ENCODE peak calls at places on chromosomes 1 and 21, in four cellular contexts. O is GM23338, B is fibroblast of lung, W is HCT116. V is an unnamed sample. For H3K79me2, the result is how much of the 10 kb centered on the place peaks cover.

GRCh38 chr1:193533883-193534282 is 347.5 kb upstream of the B3GALT2 start:
- DNase-seq in W (no peak), B (no peak), O (no peak), V (no peak)

GRCh38 chr1:184866991-184867788 is 107.1 kb downstream of the NIBAN1 start:
- DNase-seq in W (no peak), B (peak), O (no peak), V (peak)

GRCh38 chr1:183197762-183198161 is 11.7 kb downstream of the LAMC2 start:
- DNase-seq in W (no peak), B (no peak), O (no peak), V (no peak)

GRCh38 chr1:84382127-84382526 is 16.2 kb upstream of the DNASE2B start:
- DNase-seq in W (no peak), O (no peak), B (no peak), V (peak)

GRCh38 chr1:167093863-167094516 is at the start of gene STYXL2:
- DNase-seq in W (no peak), B (no peak), O (no peak), V (no peak)

GRCh38 chr1:245382981-245383380 is 228.2 kb downstream of the KIF26B start:
- DNase-seq in O (no peak), B (no peak), W (no peak), V (no peak)

GRCh38 chr1:156860639-156861423 is at the start of gene NTRK1:
- DNase-seq in B (peak), O (peak), W (no peak), V (peak)

GRCh38 chr1:222914861-222915632 is 100.2 kb downstream of the DISP1 start:
- DNase-seq in B (peak), W (no peak), O (no peak), V (no peak)

GRCh38 chr1:116292929-116293725 is 79.9 kb upstream of the ATP1A1 start:
- DNase-seq in B (no peak), O (no peak), W (no peak), V (no peak)

GRCh38 chr1:207890136-207890738 is 20.7 kb downstream of the CD34 start:
- DNase-seq in W (no peak), B (peak), O (no peak), V (peak)

GRCh38 chr1:231069333-231069732 is 29.3 kb upstream of the FAM89A start:
- DNase-seq in B (no peak), O (peak), W (no peak), V (no peak)

GRCh38 chr1:110212165-110213142 is 2.3 kb downstream of the KCNC4 start:
- DNase-seq in W (no peak), O (peak), B (no peak), V (no peak)

GRCh38 chr21:44492572-44493385 is 37.5 kb downstream of the LRRC3 start:
- DNase-seq in B (no peak), W (no peak), O (no peak), V (no peak)

GRCh38 chr1:145917595-145917994 is 922 bp downstream of the PEX11B start:
- DNase-seq in W (no peak), B (no peak), O (no peak), V (no peak)
- H3K27ac ChIP-seq in W (peak), B (peak), O (no peak), V (no peak)

GRCh38 chr1:206551985-206552325 is 44.6 kb downstream of the RASSF5 start:
- DNase-seq in B (no peak), O (no peak), W (no peak), V (no peak)

GRCh38 chr1:206554201-206554600 is 46.9 kb downstream of the RASSF5 start:
- DNase-seq in O (no peak), B (no peak), W (no peak), V (no peak)

GRCh38 chr1:206547104-206547503 is 39.8 kb downstream of the RASSF5 start:
- DNase-seq in B (no peak), O (no peak), W (no peak), V (no peak)

GRCh38 chr1:206551296-206551984 is 44.1 kb downstream of the RASSF5 start:
- DNase-seq in W (no peak), B (no peak), O (no peak), V (no peak)

GRCh38 chr1:206550446-206550845 is 43.1 kb downstream of the RASSF5 start:
- DNase-seq in W (no peak), O (no peak), B (no peak), V (no peak)
- H3K4me2 ChIP-seq in W (no peak), O (no peak), B (no peak), V (no peak)

GRCh38 chr1:198849108-198849507 is 210.3 kb downstream of the PTPRC start:
- DNase-seq in B (no peak), O (no peak), W (no peak), V (no peak)

GRCh38 chr1:198848206-198848605 is 209.4 kb downstream of the PTPRC start:
- DNase-seq in W (no peak), O (no peak), B (peak), V (no peak)

GRCh38 chr1:198848649-198849048 is 209.8 kb downstream of the PTPRC start:
- DNase-seq in B (no peak), W (no peak), O (no peak), V (no peak)

GRCh38 chr1:198845851-198846250 is 207.0 kb downstream of the PTPRC start:
- DNase-seq in W (no peak), O (no peak), B (no peak), V (no peak)

GRCh38 chr1:198846506-198847010 is 207.7 kb downstream of the PTPRC start:
- DNase-seq in W (no peak), O (no peak), B (no peak), V (no peak)
- H3K79me2 ChIP-seq in W (under half), O (under half), B (under half), V (under half)

DNA sequence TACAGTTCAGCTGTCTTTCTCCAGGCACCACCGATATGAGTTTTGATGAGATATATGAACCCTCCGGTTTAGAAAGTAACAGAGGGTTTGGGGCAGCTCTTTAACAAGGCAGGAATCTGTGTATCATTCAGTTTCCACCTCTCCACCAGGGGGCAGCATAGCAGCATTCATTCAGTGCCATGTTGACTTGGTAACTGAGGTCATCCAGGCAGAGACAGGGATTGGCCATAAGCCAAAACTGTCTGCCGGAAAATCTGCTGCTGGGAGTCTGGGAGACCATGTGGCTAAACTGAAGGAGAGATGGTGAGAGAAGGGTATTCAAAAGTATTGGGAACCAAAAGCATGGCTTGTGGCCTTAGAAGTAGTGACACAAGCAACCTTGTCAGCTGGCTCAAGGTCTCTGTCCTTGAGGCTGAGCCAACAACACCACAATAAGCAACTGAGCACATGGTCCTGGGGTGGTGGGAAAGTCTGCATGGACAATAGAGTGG is 98.5 kb downstream of the LMX1A start:
- DNase-seq in O (peak), B (peak), W (peak), V (peak)
- H3K27ac ChIP-seq in O (no peak), B (no peak), W (no peak), V (no peak)

GRCh38 chr1:219099307-219099706 is 74.4 kb upstream of the LYPLAL1 start:
- DNase-seq in B (no peak), W (no peak), O (no peak), V (no peak)
- H3K4me2 ChIP-seq in B (no peak), W (no peak), O (no peak), V (no peak)

DNA sequence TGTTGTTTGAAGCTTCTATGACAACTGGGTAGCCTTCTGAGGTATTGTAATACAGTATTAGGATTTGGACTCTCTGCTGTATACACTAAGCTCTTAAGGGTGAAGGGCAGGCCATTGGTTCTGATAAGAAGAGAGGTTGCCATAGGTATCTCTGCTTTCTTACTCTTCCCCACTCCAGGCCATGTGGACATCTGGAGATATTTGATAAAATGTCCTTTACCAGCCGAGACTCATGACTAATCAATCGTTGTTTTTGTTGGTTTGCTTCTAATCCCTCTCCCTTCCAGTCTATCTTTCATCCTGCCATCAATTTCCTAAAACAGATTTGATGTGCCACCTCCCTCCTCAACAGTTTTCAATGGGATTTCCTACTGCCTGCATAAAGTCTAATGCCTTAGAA is 64.6 kb upstream of the WDR26 start:
- DNase-seq in O (no peak), W (no peak), B (no peak), V (no peak)
- H3K79me2 ChIP-seq in O (under half), W (under half), B (under half), V (under half)

DNA sequence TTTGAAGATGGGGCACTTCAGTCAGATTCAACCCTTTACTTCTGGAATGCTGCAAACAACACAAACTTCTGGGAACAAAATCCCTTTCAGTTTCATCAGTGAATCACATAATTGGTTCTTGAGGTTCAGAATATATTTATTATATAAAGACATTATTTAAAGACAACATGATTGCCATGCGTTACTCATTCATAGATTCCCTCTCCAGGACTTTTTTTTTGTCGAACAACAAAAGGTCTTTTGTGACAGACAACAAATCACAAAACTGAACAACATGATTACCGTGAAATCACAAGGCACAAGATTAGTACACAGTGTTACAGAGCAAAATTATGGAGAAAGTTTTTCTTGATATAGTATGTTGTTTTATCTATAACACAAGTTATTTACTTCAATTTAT is 1815.0 kb downstream of the NCAM2 start:
- DNase-seq in O (no peak), W (no peak), B (no peak), V (no peak)
- H3K27ac ChIP-seq in O (no peak), W (no peak), B (no peak), V (no peak)

GRCh38 chr1:86916752-86917151 is 2.3 kb downstream of the HS2ST1 start:
- DNase-seq in B (no peak), O (no peak), W (no peak), V (no peak)
- H3K4me2 ChIP-seq in B (peak), O (peak), W (no peak), V (peak)

GRCh38 chr21:42247716-42248115 is 28.8 kb downstream of the ABCG1 start:
- DNase-seq in B (no peak), W (no peak), O (no peak), V (no peak)
- H3K79me2 ChIP-seq in B (under half), W (under half), O (under half), V (under half)

V was measured in PC-9.